ENCODE peak calls at places on chromosomes 11 and 22, in five cellular contexts. O is CD4-positive, CD25-positive, alpha-beta regulatory T cell; M is dorsolateral prefrontal cortex; U is brain microvascular endothelial cell; Y is right cardiac atrium. G is an unnamed sample.

GRCh38 chr22:45149671-45150070 is 14.1 kb upstream of the NUP50 start:
- DNase-seq in U (no peak), O (no peak), M (no peak), Y (no peak), G (no peak)

GRCh38 chr11:27238811-27239210 is 124.2 kb downstream of the CCDC34 start:
- DNase-seq in O (no peak), U (no peak), Y (no peak), M (no peak), G (no peak)

GRCh38 chr22:49869855-49870712 is 16.4 kb downstream of the ZBED4 start:
- DNase-seq in U (no peak), Y (no peak), O (peak; percentile 26), M (no peak), G (no peak)

GRCh38 chr11:64839887-64840782 is 4.3 kb downstream of the CDC42BPG start:
- DNase-seq in U (no peak), Y (no peak), O (no peak), M (no peak), G (no peak)

GRCh38 chr11:12377824-12378593 is 638 bp downstream of the PARVA start:
- DNase-seq in Y (peak; percentile 82), O (no peak), U (peak; percentile 49), M (peak; percentile 46), G (no peak)

GRCh38 chr11:6925007-6925577 is 1.1 kb upstream of the ZNF215 start:
- DNase-seq in O (no peak), U (no peak), Y (no peak), M (no peak), G (no peak)

GRCh38 chr11:57335343-57336110 is at the start of gene SSRP1:
- DNase-seq in M (peak; percentile 87), O (peak; percentile 77), Y (peak; percentile 90), U (peak; percentile 82), G (peak; percentile 92)

GRCh38 chr11:124301482-124301881 is 12.3 kb downstream of the OR8D1 start:
- DNase-seq in U (no peak), O (no peak), M (no peak), Y (no peak), G (no peak)

GRCh38 chr11:67420646-67421420 is 5.4 kb downstream of the CARNS1 start:
- DNase-seq in M (peak; percentile 94), U (peak; percentile 88), O (peak; percentile 98), Y (peak; percentile 96), G (peak; percentile 99)

GRCh38 chr11:130168105-130168504 is 8.5 kb downstream of the ST14 start:
- DNase-seq in O (no peak), M (no peak), Y (no peak), U (peak; percentile 27), G (no peak)

GRCh38 chr11:65506770-65507485 is 8.1 kb downstream of the MALAT1 start:
- DNase-seq in Y (peak; percentile 25), O (peak; percentile 42), M (peak; percentile 60), U (peak; percentile 87), G (no peak)

GRCh38 chr11:57776101-57776511 is 14.5 kb downstream of the CTNND1 start:
- DNase-seq in M (no peak), Y (no peak), O (no peak), U (no peak), G (no peak)

GRCh38 chr11:122920579-122920978 is 38.0 kb downstream of the JHY start:
- DNase-seq in M (no peak), O (no peak), Y (no peak), U (no peak), G (no peak)

GRCh38 chr11:72202571-72202970 is 10.6 kb downstream of the FOLR1 start:
- DNase-seq in O (no peak), M (no peak), Y (no peak), U (no peak), G (no peak)

GRCh38 chr11:1640076-1640946 is 10.7 kb downstream of the KRTAP5-5 start:
- DNase-seq in U (no peak), M (peak; percentile 26), O (no peak), Y (no peak), G (peak; percentile 67)

GRCh38 chr11:88341852-88342251 is 4.3 kb upstream of the CTSC start:
- DNase-seq in M (no peak), O (no peak), Y (no peak), U (no peak), G (no peak)

GRCh38 chr22:38872831-38873248 is 824 bp upstream of the CBX6 start:
- DNase-seq in M (peak; percentile 67), Y (peak; percentile 78), U (no peak), O (no peak), G (no peak)

GRCh38 chr11:134252539-134253188 is 488 bp downstream of the THYN1 start:
- DNase-seq in M (peak; percentile 14), Y (peak; percentile 34), O (no peak), U (peak; percentile 44), G (no peak)

GRCh38 chr11:81870066-81870412 is 863.6 kb downstream of the FAM181B start:
- DNase-seq in U (no peak), O (no peak), Y (no peak), M (no peak), G (no peak)

GRCh38 chr11:62439785-62440602 is 21.2 kb downstream of the SCGB1A1 start:
- DNase-seq in M (peak; percentile 24), Y (peak; percentile 62), U (no peak), O (no peak), G (no peak)

GRCh38 chr11:112553340-112553739 is 292.7 kb upstream of the PLET1 start:
- DNase-seq in M (no peak), O (no peak), Y (no peak), U (no peak), G (no peak)

GRCh38 chr11:68043029-68043348 is 4.2 kb downstream of the TCIRG1 start:
- DNase-seq in O (no peak), M (no peak), Y (peak; percentile 10), U (no peak), G (no peak)

GRCh38 chr11:61769169-61769920 is 16.9 kb downstream of the MYRF start:
- DNase-seq in U (peak; percentile 19), Y (no peak), M (no peak), O (no peak), G (no peak)

GRCh38 chr11:2440646-2441045 is 3.7 kb downstream of the TRPM5 start:
- DNase-seq in M (no peak), Y (no peak), O (no peak), U (no peak), G (no peak)